ENCODE peak calls at places on chromosome 1, in five cellular contexts. K is OCI-LY7, L is kidney, Y is HEK293T, J is H54. T is an unnamed sample.

GRCh38 chr1:10389271-10389973 is 9.4 kb upstream of the PGD start:
- DNase-seq in J (no peak), L (no peak), K (no peak), Y (no peak), T (no peak)

GRCh38 chr1:6397844-6398243 is 4.3 kb upstream of the ACOT7 start:
- DNase-seq in Y (no peak), K (no peak), L (peak), J (no peak), T (no peak)

GRCh38 chr1:157418231-157418630 is 134.1 kb downstream of the FCRL5 start:
- DNase-seq in L (no peak), J (no peak), K (no peak), Y (no peak), T (no peak)

GRCh38 chr1:230163205-230163604 is 96.2 kb downstream of the GALNT2 start:
- DNase-seq in J (no peak), L (no peak), K (no peak), Y (no peak), T (no peak)

GRCh38 chr1:154845879-154846278 is 24.2 kb downstream of the KCNN3 start:
- DNase-seq in K (no peak), J (no peak), L (no peak), Y (no peak), T (no peak)

GRCh38 chr1:107076846-107077245 is 20.4 kb downstream of the PRMT6 start:
- DNase-seq in L (no peak), Y (no peak), K (no peak), J (peak), T (peak)

GRCh38 chr1:231666220-231666956 is 39.8 kb downstream of the DISC1 start:
- DNase-seq in Y (no peak), L (no peak), K (no peak), J (no peak), T (no peak)

GRCh38 chr1:58762806-58763205 is 21.0 kb downstream of the JUN start:
- DNase-seq in J (no peak), Y (no peak), K (no peak), L (no peak), T (no peak)

GRCh38 chr1:26156285-26157038 is 2.4 kb upstream of the FAM110D start:
- DNase-seq in K (no peak), L (no peak), Y (peak), J (no peak), T (no peak)

GRCh38 chr1:147273409-147274307 is 31.2 kb downstream of the CHD1L start:
- DNase-seq in Y (peak), K (peak), J (peak), L (no peak), T (peak)

GRCh38 chr1:20359451-20360330 is 69.0 kb downstream of the VWA5B1 start:
- DNase-seq in L (no peak), J (no peak), K (peak), Y (no peak), T (peak)

GRCh38 chr1:181064030-181064594 is 24.4 kb upstream of the IER5 start:
- DNase-seq in J (no peak), Y (no peak), K (no peak), L (no peak), T (no peak)

GRCh38 chr1:240352769-240353168 is 259.2 kb downstream of the GREM2 start:
- DNase-seq in L (no peak), K (no peak), Y (no peak), J (no peak), T (no peak)

T was measured in PC-9.